ENCODE peak calls at places on chromosomes 2 and 18, in seven cellular contexts. One of them, this sample, is unnamed.
A peak's percentile ranks its signal among the peaks of the same experiment; 100 is the strongest.

GRCh38 chr2:234483568-234484251 is 13.2 kb downstream of the ARL4C start:
- DNase-seq in activated CD4-positive, alpha-beta memory T cell treated with anti-CD3 and anti-CD28 coated beads for 36 hours: peak; percentile 90
- DNase-seq in Calu3: no peak
- DNase-seq in lower lobe of right lung: peak; percentile 60
- DNase-seq in NCI-H69: no peak
- DNase-seq in activated effector memory CD4-positive, alpha-beta T cell treated with anti-CD3 and anti-CD28 coated beads, Interleukin-2, amount 50 U/mL, for 16 hours: peak; percentile 91
- DNase-seq in posterior cingulate gyrus: no peak
- DNase-seq in this sample: no peak

GRCh38 chr18:76391746-76392145 is 103.3 kb downstream of the ZNF516 start:
- DNase-seq in NCI-H69: no peak
- DNase-seq in activated CD4-positive, alpha-beta memory T cell treated with anti-CD3 and anti-CD28 coated beads for 36 hours: no peak
- DNase-seq in activated effector memory CD4-positive, alpha-beta T cell treated with anti-CD3 and anti-CD28 coated beads, Interleukin-2, amount 50 U/mL, for 16 hours: peak; percentile 51
- DNase-seq in Calu3: no peak
- DNase-seq in lower lobe of right lung: no peak
- DNase-seq in posterior cingulate gyrus: no peak
- DNase-seq in this sample: no peak

GRCh38 chr2:134432438-134432883 is 178.6 kb downstream of the MGAT5 start:
- DNase-seq in activated effector memory CD4-positive, alpha-beta T cell treated with anti-CD3 and anti-CD28 coated beads, Interleukin-2, amount 50 U/mL, for 16 hours: no peak
- DNase-seq in NCI-H69: peak; percentile 43
- DNase-seq in Calu3: peak; percentile 66
- DNase-seq in posterior cingulate gyrus: no peak
- DNase-seq in activated CD4-positive, alpha-beta memory T cell treated with anti-CD3 and anti-CD28 coated beads for 36 hours: no peak
- DNase-seq in lower lobe of right lung: no peak
- DNase-seq in this sample: peak; percentile 71

GRCh38 chr18:80170395-80171094 is 61.5 kb downstream of the ADNP2 start:
- DNase-seq in activated effector memory CD4-positive, alpha-beta T cell treated with anti-CD3 and anti-CD28 coated beads, Interleukin-2, amount 50 U/mL, for 16 hours: peak; percentile 47
- DNase-seq in lower lobe of right lung: peak; percentile 25
- DNase-seq in posterior cingulate gyrus: no peak
- DNase-seq in activated CD4-positive, alpha-beta memory T cell treated with anti-CD3 and anti-CD28 coated beads for 36 hours: no peak
- DNase-seq in Calu3: no peak
- DNase-seq in NCI-H69: no peak
- DNase-seq in this sample: no peak

GRCh38 chr2:41781082-41781481 is 266.7 kb upstream of the PKDCC start:
- DNase-seq in activated CD4-positive, alpha-beta memory T cell treated with anti-CD3 and anti-CD28 coated beads for 36 hours: no peak
- DNase-seq in activated effector memory CD4-positive, alpha-beta T cell treated with anti-CD3 and anti-CD28 coated beads, Interleukin-2, amount 50 U/mL, for 16 hours: no peak
- DNase-seq in posterior cingulate gyrus: no peak
- DNase-seq in lower lobe of right lung: no peak
- DNase-seq in NCI-H69: peak; percentile 61
- DNase-seq in Calu3: no peak
- DNase-seq in this sample: no peak

GRCh38 chr2:199273043-199273647 is 184.6 kb downstream of the SATB2 start:
- DNase-seq in activated effector memory CD4-positive, alpha-beta T cell treated with anti-CD3 and anti-CD28 coated beads, Interleukin-2, amount 50 U/mL, for 16 hours: no peak
- DNase-seq in activated CD4-positive, alpha-beta memory T cell treated with anti-CD3 and anti-CD28 coated beads for 36 hours: no peak
- DNase-seq in NCI-H69: peak; percentile 75
- DNase-seq in lower lobe of right lung: no peak
- DNase-seq in posterior cingulate gyrus: no peak
- DNase-seq in Calu3: no peak
- DNase-seq in this sample: peak; percentile 58

GRCh38 chr18:2173464-2173863 is 397.8 kb downstream of the METTL4 start:
- DNase-seq in activated CD4-positive, alpha-beta memory T cell treated with anti-CD3 and anti-CD28 coated beads for 36 hours: no peak
- DNase-seq in activated effector memory CD4-positive, alpha-beta T cell treated with anti-CD3 and anti-CD28 coated beads, Interleukin-2, amount 50 U/mL, for 16 hours: no peak
- DNase-seq in posterior cingulate gyrus: no peak
- DNase-seq in Calu3: peak; percentile 29
- DNase-seq in lower lobe of right lung: no peak
- DNase-seq in NCI-H69: peak; percentile 91
- DNase-seq in this sample: peak; percentile 20

GRCh38 chr2:183172220-183172887 is 48.1 kb downstream of the NUP35 start:
- DNase-seq in posterior cingulate gyrus: no peak
- DNase-seq in NCI-H69: no peak
- DNase-seq in lower lobe of right lung: no peak
- DNase-seq in Calu3: no peak
- DNase-seq in activated CD4-positive, alpha-beta memory T cell treated with anti-CD3 and anti-CD28 coated beads for 36 hours: no peak
- DNase-seq in activated effector memory CD4-positive, alpha-beta T cell treated with anti-CD3 and anti-CD28 coated beads, Interleukin-2, amount 50 U/mL, for 16 hours: peak; percentile 60
- DNase-seq in this sample: no peak

GRCh38 chr2:166361351-166362153 is 14.2 kb downstream of the SCN9A start:
- DNase-seq in activated CD4-positive, alpha-beta memory T cell treated with anti-CD3 and anti-CD28 coated beads for 36 hours: no peak
- DNase-seq in Calu3: peak; percentile 6
- DNase-seq in activated effector memory CD4-positive, alpha-beta T cell treated with anti-CD3 and anti-CD28 coated beads, Interleukin-2, amount 50 U/mL, for 16 hours: no peak
- DNase-seq in lower lobe of right lung: no peak
- DNase-seq in NCI-H69: peak; percentile 62
- DNase-seq in posterior cingulate gyrus: no peak
- DNase-seq in this sample: peak; percentile 28

GRCh38 chr2:196230051-196230450 is 58.7 kb upstream of the STK17B start:
- DNase-seq in Calu3: no peak
- DNase-seq in posterior cingulate gyrus: no peak
- DNase-seq in NCI-H69: no peak
- DNase-seq in activated CD4-positive, alpha-beta memory T cell treated with anti-CD3 and anti-CD28 coated beads for 36 hours: peak; percentile 66
- DNase-seq in lower lobe of right lung: peak; percentile 60
- DNase-seq in activated effector memory CD4-positive, alpha-beta T cell treated with anti-CD3 and anti-CD28 coated beads, Interleukin-2, amount 50 U/mL, for 16 hours: peak; percentile 81
- DNase-seq in this sample: no peak

GRCh38 chr2:147490612-147491261 is 354.1 kb upstream of the ACVR2A start:
- DNase-seq in lower lobe of right lung: no peak
- DNase-seq in NCI-H69: no peak
- DNase-seq in activated effector memory CD4-positive, alpha-beta T cell treated with anti-CD3 and anti-CD28 coated beads, Interleukin-2, amount 50 U/mL, for 16 hours: no peak
- DNase-seq in posterior cingulate gyrus: no peak
- DNase-seq in activated CD4-positive, alpha-beta memory T cell treated with anti-CD3 and anti-CD28 coated beads for 36 hours: no peak
- DNase-seq in Calu3: no peak
- DNase-seq in this sample: no peak

GRCh38 chr18:13260114-13260926 is 41.8 kb downstream of the LDLRAD4 start:
- DNase-seq in lower lobe of right lung: no peak
- DNase-seq in NCI-H69: no peak
- DNase-seq in activated effector memory CD4-positive, alpha-beta T cell treated with anti-CD3 and anti-CD28 coated beads, Interleukin-2, amount 50 U/mL, for 16 hours: no peak
- DNase-seq in posterior cingulate gyrus: no peak
- DNase-seq in Calu3: peak; percentile 14
- DNase-seq in activated CD4-positive, alpha-beta memory T cell treated with anti-CD3 and anti-CD28 coated beads for 36 hours: peak; percentile 20
- DNase-seq in this sample: no peak

GRCh38 chr2:191041418-191042161 is 27.6 kb upstream of the STAT1 start:
- DNase-seq in lower lobe of right lung: peak; percentile 60
- DNase-seq in Calu3: peak; percentile 38
- DNase-seq in NCI-H69: peak; percentile 47
- DNase-seq in activated effector memory CD4-positive, alpha-beta T cell treated with anti-CD3 and anti-CD28 coated beads, Interleukin-2, amount 50 U/mL, for 16 hours: no peak
- DNase-seq in posterior cingulate gyrus: no peak
- DNase-seq in activated CD4-positive, alpha-beta memory T cell treated with anti-CD3 and anti-CD28 coated beads for 36 hours: no peak
- DNase-seq in this sample: no peak

GRCh38 chr2:160582481-160583161 is 89.0 kb upstream of the RBMS1 start:
- DNase-seq in posterior cingulate gyrus: no peak
- DNase-seq in activated effector memory CD4-positive, alpha-beta T cell treated with anti-CD3 and anti-CD28 coated beads, Interleukin-2, amount 50 U/mL, for 16 hours: no peak
- DNase-seq in lower lobe of right lung: no peak
- DNase-seq in Calu3: no peak
- DNase-seq in NCI-H69: no peak
- DNase-seq in activated CD4-positive, alpha-beta memory T cell treated with anti-CD3 and anti-CD28 coated beads for 36 hours: no peak
- DNase-seq in this sample: no peak

GRCh38 chr18:77013777-77014525 is 118.6 kb downstream of the MBP start:
- DNase-seq in Calu3: no peak
- DNase-seq in NCI-H69: no peak
- DNase-seq in lower lobe of right lung: peak; percentile 81
- DNase-seq in activated CD4-positive, alpha-beta memory T cell treated with anti-CD3 and anti-CD28 coated beads for 36 hours: no peak
- DNase-seq in activated effector memory CD4-positive, alpha-beta T cell treated with anti-CD3 and anti-CD28 coated beads, Interleukin-2, amount 50 U/mL, for 16 hours: no peak
- DNase-seq in posterior cingulate gyrus: no peak
- DNase-seq in this sample: no peak

GRCh38 chr18:3008546-3008945 is 4.4 kb downstream of the LPIN2 start:
- DNase-seq in Calu3: no peak
- DNase-seq in lower lobe of right lung: no peak
- DNase-seq in NCI-H69: no peak
- DNase-seq in activated CD4-positive, alpha-beta memory T cell treated with anti-CD3 and anti-CD28 coated beads for 36 hours: no peak
- DNase-seq in posterior cingulate gyrus: no peak
- DNase-seq in activated effector memory CD4-positive, alpha-beta T cell treated with anti-CD3 and anti-CD28 coated beads, Interleukin-2, amount 50 U/mL, for 16 hours: no peak
- DNase-seq in this sample: no peak

GRCh38 chr2:20514596-20515269 is 67.9 kb downstream of the RHOB start:
- DNase-seq in activated effector memory CD4-positive, alpha-beta T cell treated with anti-CD3 and anti-CD28 coated beads, Interleukin-2, amount 50 U/mL, for 16 hours: no peak
- DNase-seq in Calu3: peak; percentile 86
- DNase-seq in activated CD4-positive, alpha-beta memory T cell treated with anti-CD3 and anti-CD28 coated beads for 36 hours: no peak
- DNase-seq in lower lobe of right lung: no peak
- DNase-seq in NCI-H69: no peak
- DNase-seq in posterior cingulate gyrus: no peak
- DNase-seq in this sample: no peak

GRCh38 chr2:238158807-238159539 is at the start of gene ERFE:
- DNase-seq in activated CD4-positive, alpha-beta memory T cell treated with anti-CD3 and anti-CD28 coated beads for 36 hours: peak; percentile 67
- DNase-seq in lower lobe of right lung: no peak
- DNase-seq in posterior cingulate gyrus: peak; percentile 34
- DNase-seq in NCI-H69: peak; percentile 67
- DNase-seq in activated effector memory CD4-positive, alpha-beta T cell treated with anti-CD3 and anti-CD28 coated beads, Interleukin-2, amount 50 U/mL, for 16 hours: peak; percentile 78
- DNase-seq in Calu3: peak; percentile 76
- DNase-seq in this sample: peak; percentile 55

GRCh38 chr2:15764683-15765011 is 173.0 kb downstream of the DDX1 start:
- DNase-seq in activated CD4-positive, alpha-beta memory T cell treated with anti-CD3 and anti-CD28 coated beads for 36 hours: no peak
- DNase-seq in NCI-H69: no peak
- DNase-seq in lower lobe of right lung: no peak
- DNase-seq in activated effector memory CD4-positive, alpha-beta T cell treated with anti-CD3 and anti-CD28 coated beads, Interleukin-2, amount 50 U/mL, for 16 hours: no peak
- DNase-seq in posterior cingulate gyrus: no peak
- DNase-seq in Calu3: no peak
- DNase-seq in this sample: no peak

GRCh38 chr2:101725515-101726192 is 28.1 kb downstream of the MAP4K4 start:
- DNase-seq in lower lobe of right lung: no peak
- DNase-seq in posterior cingulate gyrus: no peak
- DNase-seq in Calu3: no peak
- DNase-seq in activated CD4-positive, alpha-beta memory T cell treated with anti-CD3 and anti-CD28 coated beads for 36 hours: no peak
- DNase-seq in activated effector memory CD4-positive, alpha-beta T cell treated with anti-CD3 and anti-CD28 coated beads, Interleukin-2, amount 50 U/mL, for 16 hours: no peak
- DNase-seq in NCI-H69: no peak
- DNase-seq in this sample: no peak

GRCh38 chr2:27596627-27597026 is 13.8 kb downstream of the ZNF512 start:
- DNase-seq in activated effector memory CD4-positive, alpha-beta T cell treated with anti-CD3 and anti-CD28 coated beads, Interleukin-2, amount 50 U/mL, for 16 hours: no peak
- DNase-seq in lower lobe of right lung: no peak
- DNase-seq in posterior cingulate gyrus: no peak
- DNase-seq in Calu3: no peak
- DNase-seq in NCI-H69: no peak
- DNase-seq in activated CD4-positive, alpha-beta memory T cell treated with anti-CD3 and anti-CD28 coated beads for 36 hours: no peak
- DNase-seq in this sample: no peak

GRCh38 chr18:80147037-80147417 is 38.0 kb downstream of the ADNP2 start:
- DNase-seq in NCI-H69: peak; percentile 85
- DNase-seq in lower lobe of right lung: no peak
- DNase-seq in activated effector memory CD4-positive, alpha-beta T cell treated with anti-CD3 and anti-CD28 coated beads, Interleukin-2, amount 50 U/mL, for 16 hours: no peak
- DNase-seq in activated CD4-positive, alpha-beta memory T cell treated with anti-CD3 and anti-CD28 coated beads for 36 hours: no peak
- DNase-seq in posterior cingulate gyrus: no peak
- DNase-seq in Calu3: no peak
- DNase-seq in this sample: peak; percentile 43